ENCODE peak calls at places on chromosomes 11 and 22, in six cellular contexts. Z is adipocyte, F is GM23248, J is IMR-90, Y is GM23338, L is lower leg skin. U is an unnamed sample.

GRCh38 chr22:24592144-24592845 is 578 bp downstream of the LRRC75B start:
- DNase-seq in J (no peak), Z (no peak), Y (peak; percentile 74), F (peak; percentile 49), L (no peak), U (peak; percentile 93)

GRCh38 chr11:28708075-28708474 is 599.9 kb downstream of the METTL15 start:
- DNase-seq in J (no peak), Y (no peak), L (no peak), F (no peak), Z (no peak), U (no peak)

GRCh38 chr22:19111140-19111539 is 11.1 kb downstream of the DGCR2 start:
- DNase-seq in F (no peak), Y (peak; percentile 60), J (no peak), L (no peak), Z (no peak), U (no peak)

GRCh38 chr11:105201166-105201565 is 61.6 kb upstream of the CARD18 start:
- DNase-seq in L (no peak), F (no peak), J (no peak), Y (no peak), Z (no peak), U (no peak)

GRCh38 chr11:125593113-125593761 is 585 bp downstream of the STT3A start:
- DNase-seq in Y (peak; percentile 64), J (peak; percentile 46), F (peak; percentile 70), L (no peak), Z (peak; percentile 67), U (no peak)

GRCh38 chr22:30197389-30197788 is 49.2 kb downstream of the LIF start:
- DNase-seq in J (peak; percentile 29), Y (no peak), L (no peak), F (no peak), Z (no peak), U (no peak)

GRCh38 chr11:106446302-106446701 is 368.8 kb downstream of the AASDHPPT start:
- DNase-seq in Y (no peak), J (no peak), F (no peak), Z (no peak), L (no peak), U (no peak)

GRCh38 chr11:92453055-92453454 is 228.4 kb downstream of the FAT3 start:
- DNase-seq in L (no peak), J (peak; percentile 78), F (peak; percentile 61), Z (no peak), Y (no peak), U (no peak)

GRCh38 chr11:78742430-78742829 is 167.8 kb upstream of the NARS2 start:
- DNase-seq in F (peak; percentile 5), J (peak; percentile 6), Z (no peak), Y (no peak), L (peak; percentile 71), U (no peak)

GRCh38 chr22:44411226-44412135 is 86.6 kb downstream of the RTL6 start:
- DNase-seq in Y (no peak), Z (no peak), J (no peak), L (no peak), F (no peak), U (peak; percentile 71)

GRCh38 chr22:31286360-31287255 is 5.7 kb downstream of the PIK3IP1 start:
- DNase-seq in L (peak; percentile 71), Z (no peak), J (no peak), F (no peak), Y (no peak), U (no peak)

GRCh38 chr11:721913-722811 is 16.1 kb downstream of the EPS8L2 start:
- DNase-seq in L (no peak), F (no peak), J (no peak), Y (peak; percentile 53), Z (no peak), U (peak; percentile 69)

GRCh38 chr11:32168924-32169323 is 78.0 kb downstream of the RCN1 start:
- DNase-seq in Z (no peak), Y (no peak), F (no peak), L (no peak), J (no peak), U (peak; percentile 13)

GRCh38 chr22:45481661-45482060 is 21.0 kb upstream of the FBLN1 start:
- DNase-seq in J (no peak), Y (no peak), F (no peak), Z (no peak), L (no peak), U (no peak)

GRCh38 chr22:46502776-46503175 is 34.6 kb downstream of the CELSR1 start:
- DNase-seq in F (no peak), L (no peak), J (no peak), Z (no peak), Y (no peak), U (no peak)

GRCh38 chr11:61983419-61983818 is 16.0 kb upstream of the FTH1 start:
- DNase-seq in J (no peak), Y (no peak), F (no peak), L (no peak), Z (no peak), U (peak; percentile 31)

GRCh38 chr22:47452184-47452583 is 689.7 kb downstream of the TBC1D22A start:
- DNase-seq in J (no peak), Y (peak; percentile 0), L (no peak), Z (no peak), F (no peak), U (no peak)

GRCh38 chr11:9838229-9838628 is 174.4 kb downstream of the SWAP70 start:
- DNase-seq in L (no peak), F (peak; percentile 82), J (no peak), Y (no peak), Z (peak; percentile 71), U (peak; percentile 81)

GRCh38 chr11:75241906-75242644 is 1.5 kb downstream of the TPBGL start:
- DNase-seq in L (no peak), Y (peak; percentile 34), Z (no peak), F (peak; percentile 13), J (no peak), U (peak; percentile 45)

GRCh38 chr11:75241036-75241905 is 697 bp downstream of the TPBGL start:
- DNase-seq in F (peak; percentile 94), J (peak; percentile 80), L (peak; percentile 63), Y (peak; percentile 84), Z (peak; percentile 94), U (peak; percentile 100)

GRCh38 chr11:75239551-75240290 is 853 bp upstream of the TPBGL start:
- DNase-seq in F (no peak), J (no peak), L (no peak), Z (no peak), Y (peak; percentile 57), U (peak; percentile 72)

GRCh38 chr11:75238595-75239245 is 1.9 kb upstream of the TPBGL start:
- DNase-seq in F (no peak), L (no peak), Y (no peak), Z (no peak), J (no peak), U (peak; percentile 72)

DNA sequence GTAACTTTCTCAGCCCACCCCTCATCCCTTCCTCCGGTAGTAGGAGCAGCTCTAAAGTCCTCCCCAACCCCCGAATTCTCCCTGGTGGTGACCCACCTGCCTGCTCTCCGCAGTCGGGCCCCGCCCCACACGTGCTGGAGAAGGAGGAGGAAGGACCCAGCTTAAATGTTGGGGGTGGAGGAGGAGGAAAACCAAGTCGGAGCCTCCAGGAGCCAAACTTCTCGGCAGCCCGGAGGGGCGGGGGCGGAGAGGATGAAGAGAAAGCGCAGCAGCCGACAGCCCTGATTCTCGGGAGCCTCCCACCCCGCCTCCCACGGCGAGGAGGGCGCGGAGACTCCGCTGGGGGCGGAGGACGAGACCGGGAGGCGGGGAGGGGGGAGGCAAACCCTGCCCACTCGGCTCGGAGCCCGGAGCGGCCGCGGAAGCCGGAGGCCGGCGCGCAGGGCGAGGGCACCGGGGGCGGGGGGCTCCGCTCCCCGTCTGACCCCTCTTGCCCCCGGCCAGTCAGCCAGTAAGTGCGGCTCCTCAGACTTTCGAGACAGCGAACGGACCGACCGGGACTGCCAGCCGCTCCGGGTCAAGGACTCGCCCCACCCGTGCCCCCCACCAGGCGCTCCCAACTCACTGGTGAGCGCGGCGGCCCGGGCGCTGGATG is at the start of gene TPBGL:
- DNase-seq in Y (peak; percentile 65), J (no peak), L (no peak), F (peak; percentile 5), Z (peak; percentile 23), U (peak; percentile 82)
- H3K4me3 ChIP-seq in Y (peak within 1 kb of the TSS; percentile 63), J (peak within 1 kb of the TSS; percentile 42), L (no peak within 1 kb of the TSS), F (peak within 1 kb of the TSS; percentile 65), Z (peak within 1 kb of the TSS; percentile 78), U (peak within 1 kb of the TSS; percentile 68)

DNA sequence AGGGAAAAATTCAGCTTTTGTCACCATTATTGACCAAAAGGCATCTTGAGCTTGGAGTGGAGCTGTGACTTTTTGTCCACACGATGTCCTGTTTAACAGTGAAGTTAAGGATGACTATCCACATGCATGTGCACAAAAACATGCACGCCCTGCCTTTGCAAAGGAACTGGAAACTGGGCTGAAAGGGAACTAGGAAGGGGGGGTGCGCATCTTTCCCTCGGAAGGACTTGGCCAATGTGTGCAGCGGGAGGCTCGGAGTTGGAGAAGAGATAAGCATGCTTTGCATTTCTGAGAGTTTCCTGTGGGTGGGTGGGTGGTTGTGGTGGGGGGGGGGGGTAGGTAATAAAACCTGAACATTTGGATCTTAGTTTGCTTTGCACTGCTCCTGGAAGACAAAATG is 421 bp upstream of the KIRREL3 start:
- DNase-seq in F (peak; percentile 60), Z (peak; percentile 33), Y (no peak), L (no peak), J (peak; percentile 21), U (peak; percentile 71)
- H3K4me3 ChIP-seq in F (peak overlapping the region; percentile 90), Z (peak overlapping the region; percentile 81), Y (peak overlapping the region; percentile 67), L (no peak overlapping the region), J (peak overlapping the region; percentile 88), U (peak overlapping the region; percentile 79)

GRCh38 chr11:128707671-128708070 is 13.8 kb downstream of the FLI1 start:
- DNase-seq in L (no peak), J (peak; percentile 76), F (peak; percentile 91), Y (no peak), Z (peak; percentile 69), U (no peak)
- H3K4me3 ChIP-seq in L (no peak overlapping the region), J (no peak overlapping the region), F (no peak overlapping the region), Y (no peak overlapping the region), Z (no peak overlapping the region), U (no peak overlapping the region)

DNA sequence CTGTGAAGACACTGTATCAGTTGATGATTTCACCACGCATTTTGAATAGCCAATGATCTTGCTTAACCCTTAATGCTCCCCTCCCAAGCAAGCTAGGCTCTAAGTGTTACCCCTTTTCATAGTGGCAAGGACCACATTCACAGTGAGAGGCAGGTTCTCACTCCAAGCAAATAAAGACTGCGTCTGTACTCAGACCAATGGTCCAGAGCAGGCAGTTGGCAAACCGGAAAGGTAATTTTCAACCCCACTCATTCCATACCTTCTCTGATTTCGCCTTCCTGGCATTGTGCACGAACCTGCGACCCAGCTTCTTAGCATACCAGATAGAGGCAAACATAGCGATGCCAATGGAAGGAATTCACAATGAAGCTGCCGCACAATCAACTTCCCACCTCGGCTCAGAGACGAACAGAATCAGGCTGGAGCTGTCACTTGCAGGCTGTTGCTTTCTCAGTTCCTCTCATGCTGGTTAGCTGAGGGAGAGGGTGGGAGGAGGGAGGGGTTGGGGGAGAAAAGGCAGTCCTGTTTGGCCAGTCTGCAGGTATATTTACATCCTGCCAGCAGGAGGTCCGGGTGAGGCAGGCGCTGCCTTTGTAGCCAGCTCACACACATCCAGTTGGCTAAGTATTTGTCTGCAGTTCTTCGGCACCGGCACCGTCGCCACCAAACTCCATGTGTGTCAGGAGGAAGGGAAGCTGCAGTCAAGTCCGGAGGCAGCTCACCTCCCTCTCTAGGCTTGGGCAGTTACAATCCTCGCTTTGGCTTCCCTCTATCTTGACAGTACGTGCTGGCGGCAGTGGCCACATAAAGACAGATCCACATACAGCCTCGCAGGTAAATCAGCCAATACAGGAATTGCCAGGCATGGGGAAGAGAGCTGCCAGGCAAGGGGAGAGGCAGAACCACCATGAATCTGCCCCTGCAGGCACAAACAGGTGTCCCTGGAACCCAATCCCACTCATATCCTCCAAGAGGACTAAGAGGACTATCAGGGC is 1151.3 kb upstream of the CCDC90B start:
- DNase-seq in J (no peak), Y (peak; percentile 95), L (no peak), Z (no peak), F (peak; percentile 9), U (no peak)
- H3K4me3 ChIP-seq in J (no peak overlapping the region), Y (peak overlapping the region; percentile 51), L (no peak overlapping the region), Z (peak overlapping the region; percentile 68), F (peak overlapping the region; percentile 9), U (no peak overlapping the region)

GRCh38 chr22:50532353-50532700 is 2.5 kb upstream of the TYMP start:
- DNase-seq in Y (no peak), F (no peak), L (no peak), J (no peak), Z (no peak), U (no peak)
- H3K4me3 ChIP-seq in Y (peak overlapping the region; percentile 66), F (peak overlapping the region; percentile 81), L (peak overlapping the region; percentile 61), J (peak overlapping the region; percentile 39), Z (peak overlapping the region; percentile 79), U (peak overlapping the region; percentile 74)

U was measured in osteoblast.